ENCODE peak calls at places on chromosomes 4 and X, in ten cellular contexts. L is tibial artery; R is HCT116; O is CD8-positive, alpha-beta T cell; I is Caco-2; N is heart left ventricle; B is Peyer's patch; G is WERI-Rb-1; J is effector memory CD4-positive, alpha-beta T cell; S is heart right ventricle. T is an unnamed sample.
A peak's percentile ranks its signal among the peaks of the same experiment; 100 is the strongest.

GRCh38 chr4:40316333-40316781 is 18.8 kb upstream of the CHRNA9 start:
- DNase-seq in J (peak; percentile 8), L (no peak), O (no peak), S (no peak), G (no peak), B (no peak), I (no peak), R (no peak), N (no peak), T (peak; percentile 53)

GRCh38 chrX:155000841-155001240 is 21.7 kb downstream of the F8 start:
- DNase-seq in N (no peak), B (no peak), I (no peak), G (no peak), S (no peak), R (no peak), J (no peak), L (no peak), O (no peak), T (no peak)

GRCh38 chrX:138128025-138128671 is 562.2 kb downstream of the ZIC3 start:
- DNase-seq in B (no peak), G (peak; percentile 12), I (peak; percentile 17), S (peak; percentile 3), J (no peak), R (peak; percentile 1), O (no peak), L (no peak), N (no peak), T (peak; percentile 1)

GRCh38 chrX:67544871-67545771 is 1.3 kb downstream of the AR start:
- DNase-seq in L (no peak), B (peak; percentile 20), I (no peak), N (peak; percentile 6), J (no peak), G (no peak), R (no peak), S (no peak), O (no peak), T (no peak)

GRCh38 chr4:8538703-8539567 is 41.3 kb upstream of the GPR78 start:
- DNase-seq in B (peak; percentile 38), G (no peak), S (no peak), J (no peak), L (no peak), N (no peak), I (no peak), O (no peak), R (peak; percentile 81), T (no peak)

GRCh38 chr4:174418640-174419039 is 103.6 kb downstream of the HPGD start:
- DNase-seq in O (no peak), J (no peak), I (no peak), G (no peak), R (no peak), N (no peak), S (no peak), L (no peak), B (no peak), T (no peak)

GRCh38 chr4:6467600-6467999 is 4.8 kb downstream of the PPP2R2C start:
- DNase-seq in S (no peak), B (no peak), J (no peak), I (no peak), O (no peak), N (no peak), R (no peak), L (no peak), G (no peak), T (no peak)

GRCh38 chrX:18390941-18391538 is 34.4 kb upstream of the CDKL5 start:
- DNase-seq in J (peak; percentile 39), G (peak; percentile 57), S (peak; percentile 26), O (peak; percentile 42), I (peak; percentile 56), B (peak; percentile 55), N (peak; percentile 24), R (peak; percentile 57), L (peak; percentile 59), T (peak; percentile 29)

GRCh38 chr4:1214101-1215095 is 34.5 kb downstream of the CTBP1 start:
- DNase-seq in G (no peak), I (no peak), J (no peak), L (no peak), O (no peak), N (no peak), B (no peak), R (no peak), S (no peak), T (no peak)

GRCh38 chr4:1213336-1213995 is 35.5 kb downstream of the CTBP1 start:
- DNase-seq in N (no peak), L (no peak), I (no peak), R (no peak), B (no peak), S (no peak), J (no peak), O (no peak), G (no peak), T (no peak)

GRCh38 chr4:1211951-1212545 is 36.9 kb downstream of the CTBP1 start:
- DNase-seq in N (no peak), I (no peak), B (no peak), J (no peak), S (no peak), G (no peak), L (no peak), O (no peak), R (no peak), T (no peak)

GRCh38 chr4:1211371-1211770 is 37.6 kb downstream of the CTBP1 start:
- DNase-seq in G (no peak), I (no peak), N (no peak), L (no peak), R (no peak), O (no peak), S (no peak), J (no peak), B (peak; percentile 25), T (no peak)

DNA sequence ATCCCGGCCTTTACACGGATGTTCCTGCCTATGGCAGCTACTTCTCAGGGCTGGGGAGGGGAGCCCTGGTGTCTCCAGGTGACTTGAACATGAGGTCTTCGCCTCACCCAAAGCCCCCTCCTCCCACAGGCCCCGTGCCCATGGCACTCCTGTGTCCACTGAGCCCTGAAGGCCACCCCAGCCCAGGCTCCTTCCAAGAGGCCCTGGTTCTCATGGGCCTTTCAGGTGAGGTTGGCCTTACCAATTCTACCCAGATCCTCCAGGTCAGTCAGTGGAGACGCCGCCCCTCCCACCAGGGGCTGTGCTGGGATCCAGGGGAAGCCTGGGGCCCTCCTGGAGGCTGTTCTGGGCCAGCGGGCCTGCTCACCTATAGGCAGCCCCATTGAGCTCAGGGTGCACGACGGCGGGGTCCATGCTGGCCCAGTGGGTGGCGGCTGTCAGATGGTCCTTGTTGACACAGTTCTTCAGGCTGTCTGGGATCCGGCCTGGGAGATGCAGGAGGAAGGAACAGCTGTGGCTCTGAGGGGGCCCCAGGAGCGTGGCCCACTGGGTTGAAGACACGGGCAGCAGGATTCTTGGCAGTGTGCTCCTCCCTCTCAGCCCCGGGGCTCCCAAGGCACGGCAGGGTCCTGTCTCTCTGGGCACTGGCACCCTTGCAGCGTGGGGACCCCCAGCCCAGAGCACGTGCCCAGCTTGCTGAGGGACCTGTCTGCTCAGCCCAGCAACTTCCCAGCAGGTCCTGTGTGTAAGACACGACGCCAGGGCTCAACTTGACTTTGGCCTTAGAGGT is 36.2 kb downstream of the CTBP1 start:
- DNase-seq in I (no peak), S (no peak), G (no peak), O (no peak), N (no peak), J (no peak), R (no peak), L (no peak), B (no peak), T (no peak)
- H3K36me3 ChIP-seq in I (peaks cover 2% of the 10 kb centered on the region), S (peaks cover 73% of the 10 kb centered on the region), G (peaks cover 77% of the 10 kb centered on the region), O (peaks cover 33% of the 10 kb centered on the region), N (peaks cover 67% of the 10 kb centered on the region), J (peaks cover 48% of the 10 kb centered on the region), R (peaks cover 15% of the 10 kb centered on the region), L (peaks cover 50% of the 10 kb centered on the region), B (peaks cover 58% of the 10 kb centered on the region), T (peaks cover 43% of the 10 kb centered on the region)

DNA sequence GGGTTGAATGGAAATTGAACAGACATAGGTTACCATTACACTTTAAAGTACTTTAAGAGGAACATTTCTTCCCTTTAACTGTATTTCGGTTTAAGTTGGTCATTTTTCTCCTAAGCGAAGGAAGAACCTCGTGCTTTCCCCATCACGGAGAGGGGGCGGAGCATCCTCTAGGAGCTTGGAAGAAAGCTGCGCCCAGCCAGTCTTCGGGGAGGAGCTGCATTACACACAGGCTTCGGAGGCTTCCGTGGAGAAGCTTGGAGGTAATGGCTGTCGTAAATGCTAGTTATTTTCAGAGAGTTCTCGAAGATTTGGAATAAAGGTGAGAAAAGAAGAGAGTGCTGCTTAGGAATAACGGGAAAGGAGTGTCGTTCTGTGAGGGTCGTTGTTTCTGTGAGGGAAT is at the start of gene PWWP3B:
- DNase-seq in L (peak; percentile 21), J (no peak), O (no peak), I (peak; percentile 19), N (peak; percentile 17), B (no peak), G (no peak), R (peak; percentile 38), S (peak; percentile 11), T (no peak)
- H3K4me3 ChIP-seq in L (no peak within 1 kb of the TSS), J (no peak within 1 kb of the TSS), O (no peak within 1 kb of the TSS), I (no peak within 1 kb of the TSS), N (no peak within 1 kb of the TSS), B (no peak within 1 kb of the TSS), G (no peak within 1 kb of the TSS), R (peak within 1 kb of the TSS; percentile 56), S (peak within 1 kb of the TSS; percentile 43), T (no peak within 1 kb of the TSS)

GRCh38 chr4:94216394-94216793 is 8.7 kb downstream of the SMARCAD1 start:
- DNase-seq in N (no peak), L (no peak), G (no peak), R (no peak), S (no peak), O (no peak), B (no peak), I (no peak), J (no peak), T (no peak)

GRCh38 chr4:94208918-94209317 is 1.3 kb downstream of the SMARCAD1 start:
- DNase-seq in L (no peak), R (no peak), I (no peak), S (no peak), B (no peak), G (no peak), N (no peak), J (no peak), O (no peak), T (no peak)

DNA sequence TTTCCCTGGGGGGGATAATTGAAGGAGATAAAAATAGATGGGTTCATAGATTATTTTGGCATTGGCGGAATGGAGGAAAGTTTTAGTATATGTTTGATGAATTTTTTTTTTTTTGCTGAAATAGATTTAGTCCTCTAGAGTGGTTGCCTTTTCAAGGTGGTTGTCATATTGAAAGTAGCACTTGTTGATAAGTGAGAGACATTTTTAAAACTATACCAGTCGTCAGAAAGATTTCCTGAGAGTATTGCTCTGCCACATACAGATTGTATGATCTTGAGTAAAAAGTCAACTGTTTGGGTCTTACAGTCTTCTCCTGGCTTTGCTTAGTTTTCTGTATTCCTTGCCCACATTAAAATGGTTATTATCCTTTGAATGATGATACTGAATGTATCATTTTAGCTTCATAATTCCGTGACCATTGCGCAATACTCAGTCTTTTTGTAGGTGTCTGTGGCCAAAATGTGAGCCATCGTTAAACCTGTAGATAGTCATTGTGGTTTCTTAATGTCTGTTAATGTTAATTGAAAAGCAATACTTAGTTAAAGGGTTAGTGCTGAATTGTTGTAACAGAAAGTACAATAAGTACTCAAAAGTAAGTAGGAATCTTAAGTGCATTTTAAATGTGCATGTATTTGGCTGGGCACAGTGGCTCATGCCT is 7.2 kb downstream of the SMARCAD1 start:
- DNase-seq in N (no peak), G (no peak), O (no peak), B (no peak), R (no peak), I (no peak), S (no peak), J (no peak), L (no peak), T (no peak)
- H3K36me3 ChIP-seq in N (peaks cover 88% of the 10 kb centered on the region), G (peaks cover 96% of the 10 kb centered on the region), O (peaks cover 7% of the 10 kb centered on the region), B (peaks cover 42% of the 10 kb centered on the region), R (peaks cover 51% of the 10 kb centered on the region), I (no peaks in the 10 kb centered on the region), S (peaks cover 96% of the 10 kb centered on the region), J (peaks cover 37% of the 10 kb centered on the region), L (peaks cover 43% of the 10 kb centered on the region), T (peaks cover 4% of the 10 kb centered on the region)

DNA sequence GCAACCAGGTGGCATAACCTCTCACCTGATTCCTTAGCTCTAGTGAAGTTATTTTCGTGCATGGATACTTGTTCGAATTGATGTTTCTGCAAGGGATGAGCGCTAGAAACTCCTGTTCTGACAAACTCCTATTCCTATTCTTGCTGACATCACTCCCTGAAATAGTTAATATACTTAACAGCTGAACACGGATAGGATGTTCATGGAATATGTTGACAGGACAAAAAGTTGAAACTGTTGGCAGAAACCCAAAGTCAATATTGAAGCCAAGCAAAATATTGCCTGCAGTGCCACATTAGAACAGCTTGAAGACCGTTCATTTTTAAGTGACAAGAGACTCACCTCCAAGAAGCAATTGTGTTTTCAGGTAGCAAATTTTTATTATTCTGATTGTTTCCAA is at the start of gene KLKB1:
- DNase-seq in L (no peak), B (no peak), I (no peak), S (no peak), N (no peak), O (no peak), J (no peak), R (no peak), G (no peak), T (no peak)
- H3K4me3 ChIP-seq in L (peak within 1 kb of the TSS; percentile 34), B (no peak within 1 kb of the TSS), I (no peak within 1 kb of the TSS), S (peak within 1 kb of the TSS; percentile 18), N (no peak within 1 kb of the TSS), O (no peak within 1 kb of the TSS), J (no peak within 1 kb of the TSS), R (no peak within 1 kb of the TSS), G (no peak within 1 kb of the TSS), T (no peak within 1 kb of the TSS)

T was measured in GM06990.